ENCODE peak calls at places on chromosomes 11 and 22, in eight cellular contexts. T is heart right ventricle; A is left cardiac atrium; M is stimulated activated CD4-positive, alpha-beta T cell treated with anti-CD3 and anti-CD28 coated beads, Interleukin-12 subunit alpha, Interleukin-12 subunit beta, amount 100 ng/mL, for 24 hours; H is NCI-H460; F is GM23338; G is T-helper 1 cell; U is NCI-H524. J is an unnamed sample.

GRCh38 chr11:27194976-27195375 is 154.4 kb downstream of the BBOX1 start:
- DNase-seq in H (no peak), G (no peak), A (no peak), T (no peak), M (no peak), F (no peak), U (no peak), J (no peak)

GRCh38 chr11:116962108-116962507 is 124.7 kb upstream of the APOA1 start:
- DNase-seq in F (peak; percentile 13), U (no peak), H (no peak), T (no peak), G (no peak), M (no peak), A (no peak), J (no peak)

GRCh38 chr11:6602096-6602940 is 1.1 kb downstream of the RRP8 start:
- DNase-seq in A (no peak), H (no peak), T (peak; percentile 2), G (no peak), U (no peak), M (no peak), F (no peak), J (no peak)

GRCh38 chr11:5600374-5600851 is 4.0 kb downstream of the TRIM6 start:
- DNase-seq in A (peak; percentile 78), F (peak; percentile 92), M (peak; percentile 25), H (peak; percentile 75), U (peak; percentile 8), T (peak; percentile 63), G (peak; percentile 51), J (peak; percentile 81)

GRCh38 chr11:71097506-71098240 is 154.7 kb downstream of the SHANK2 start:
- DNase-seq in G (no peak), U (no peak), H (no peak), F (no peak), T (no peak), A (no peak), M (no peak), J (no peak)

GRCh38 chr22:31681625-31682345 is 19.8 kb upstream of the PISD start:
- DNase-seq in F (no peak), H (no peak), A (no peak), M (no peak), G (no peak), T (no peak), U (no peak), J (no peak)

GRCh38 chr11:13384837-13385417 is 78.1 kb downstream of the BTBD10 start:
- DNase-seq in H (peak; percentile 34), A (no peak), T (peak; percentile 12), U (peak; percentile 3), F (peak; percentile 80), M (no peak), G (peak; percentile 17), J (no peak)

GRCh38 chr11:117823294-117823940 is 1.1 kb downstream of the FXYD2 start:
- DNase-seq in H (no peak), U (no peak), G (no peak), M (no peak), F (no peak), T (no peak), A (peak; percentile 36), J (peak; percentile 65)

GRCh38 chr22:23803001-23803819 is 16.4 kb downstream of the SMARCB1 start:
- DNase-seq in H (no peak), T (no peak), U (no peak), A (no peak), G (no peak), M (no peak), F (no peak), J (no peak)

GRCh38 chr22:25451480-25452114 is 112.9 kb upstream of the GRK3 start:
- DNase-seq in A (no peak), H (no peak), M (no peak), T (no peak), U (no peak), G (no peak), F (no peak), J (no peak)

GRCh38 chr11:75223954-75224643 is 16.5 kb upstream of the TPBGL start:
- DNase-seq in T (no peak), F (peak; percentile 24), M (no peak), U (no peak), A (no peak), H (no peak), G (no peak), J (no peak)

GRCh38 chr22:21972293-21972779 is 10.3 kb downstream of the TOP3B start:
- DNase-seq in U (peak; percentile 48), M (no peak), G (peak; percentile 23), F (peak; percentile 75), H (peak; percentile 21), A (no peak), T (no peak), J (no peak)

GRCh38 chr22:17917490-17917983 is 106.8 kb downstream of the MICAL3 start:
- DNase-seq in F (no peak), T (no peak), H (no peak), A (peak; percentile 72), M (no peak), G (peak; percentile 15), U (no peak), J (no peak)

GRCh38 chr11:113351061-113351460 is 36.5 kb upstream of the ANKK1 start:
- DNase-seq in G (no peak), F (no peak), U (no peak), A (no peak), H (no peak), T (no peak), M (no peak), J (no peak)

GRCh38 chr22:17258015-17258827 is 39.0 kb upstream of the ADA2 start:
- DNase-seq in G (peak; percentile 96), M (peak; percentile 13), A (no peak), F (peak; percentile 87), H (no peak), U (peak; percentile 96), T (peak; percentile 80), J (peak; percentile 69)

GRCh38 chr11:122038543-122038942 is 77.5 kb downstream of the BLID start:
- DNase-seq in A (no peak), T (no peak), G (no peak), M (no peak), H (no peak), U (no peak), F (peak; percentile 74), J (no peak)

GRCh38 chr11:70522613-70523311 is 124.4 kb downstream of the CTTN start:
- DNase-seq in U (peak; percentile 66), G (no peak), H (no peak), T (no peak), F (no peak), M (no peak), A (no peak), J (no peak)

GRCh38 chr11:76228122-76229000 is 22.1 kb upstream of the WNT11 start:
- DNase-seq in A (no peak), T (no peak), G (no peak), F (no peak), H (no peak), U (no peak), M (no peak), J (no peak)

GRCh38 chr11:6737872-6738466 is 33.8 kb downstream of the OR2AG2 start:
- DNase-seq in A (peak; percentile 23), T (peak; percentile 51), F (peak; percentile 80), H (peak; percentile 39), M (no peak), U (peak; percentile 20), G (peak; percentile 72), J (no peak)

GRCh38 chr11:118918128-118918685 is 7.5 kb downstream of the BCL9L start:
- DNase-seq in M (no peak), U (no peak), A (peak; percentile 87), T (peak; percentile 80), G (no peak), H (peak; percentile 84), F (peak; percentile 85), J (peak; percentile 83)

GRCh38 chr22:41568811-41569210 is 8.0 kb downstream of the CSDC2 start:
- DNase-seq in U (no peak), G (no peak), T (no peak), F (no peak), A (no peak), H (no peak), M (no peak), J (no peak)

GRCh38 chr11:89487016-89487415 is 4.2 kb downstream of the NOX4 start:
- DNase-seq in H (no peak), T (no peak), A (no peak), F (no peak), M (no peak), G (no peak), U (no peak), J (no peak)

GRCh38 chr22:42560781-42561180 is 7.0 kb downstream of the SERHL2 start:
- DNase-seq in M (no peak), G (peak; percentile 19), A (no peak), F (peak; percentile 85), H (peak; percentile 14), T (no peak), U (peak; percentile 24), J (no peak)

GRCh38 chr22:49672013-49672516 is 155.6 kb downstream of the BRD1 start:
- DNase-seq in A (no peak), M (no peak), F (no peak), G (no peak), U (no peak), T (no peak), H (no peak), J (peak; percentile 27)

GRCh38 chr11:104565581-104565956 is 332.7 kb downstream of the CASP12 start:
- DNase-seq in U (no peak), F (no peak), A (no peak), G (peak; percentile 8), M (no peak), T (no peak), H (no peak), J (no peak)

GRCh38 chr11:78277314-78277994 is 88.7 kb downstream of the USP35 start:
- DNase-seq in M (no peak), H (no peak), U (no peak), A (no peak), T (no peak), G (no peak), F (no peak), J (no peak)

GRCh38 chr11:115941481-115941993 is 437.3 kb upstream of the CADM1 start:
- DNase-seq in M (no peak), A (peak; percentile 77), T (peak; percentile 33), G (peak; percentile 10), F (no peak), H (no peak), U (no peak), J (peak; percentile 65)

GRCh38 chr11:3132271-3132781 is 32.8 kb downstream of the OSBPL5 start:
- DNase-seq in M (no peak), F (no peak), U (no peak), A (peak; percentile 12), H (no peak), G (no peak), T (no peak), J (peak; percentile 74)

GRCh38 chr11:85809881-85810280 is 1.1 kb downstream of the SYTL2 start:
- DNase-seq in U (no peak), M (no peak), G (no peak), F (peak; percentile 54), T (no peak), A (no peak), H (no peak), J (no peak)

GRCh38 chr11:23789938-23790371 is 706.9 kb upstream of the LUZP2 start:
- DNase-seq in U (no peak), G (no peak), A (no peak), F (no peak), H (no peak), M (no peak), T (no peak), J (no peak)

GRCh38 chr11:117818036-117818858 is 6.3 kb downstream of the FXYD2 start:
- DNase-seq in H (no peak), A (peak; percentile 10), M (no peak), F (no peak), U (no peak), T (no peak), G (peak; percentile 47), J (no peak)

GRCh38 chr11:10005955-10006525 is 288.0 kb downstream of the SBF2 start:
- DNase-seq in G (no peak), F (no peak), M (no peak), T (no peak), U (peak; percentile 85), A (no peak), H (no peak), J (no peak)

GRCh38 chr11:18710545-18710944 is 12.0 kb downstream of the TMEM86A start:
- DNase-seq in T (no peak), H (no peak), A (no peak), M (no peak), F (no peak), G (no peak), U (no peak), J (no peak)

GRCh38 chr11:8814209-8814922 is 96.6 kb upstream of the AKIP1 start:
- DNase-seq in U (no peak), M (no peak), A (no peak), F (no peak), G (peak; percentile 10), T (no peak), H (no peak), J (no peak)

J was measured in sciatic nerve.